ENCODE peak calls at places on chromosomes 2 and 18, in ten cellular contexts. F, B, H, S, W, L, N, Q, C and G are unnamed samples.

GRCh38 chr2:182077451-182078142 is 91.9 kb downstream of the PPP1R1C start:
- DNase-seq in S (peak; percentile 5), C (peak; percentile 10), F (no peak), L (peak; percentile 83), H (peak; percentile 18), W (no peak), N (no peak), Q (no peak), B (peak; percentile 2), G (no peak)

GRCh38 chr2:119641562-119642258 is 37.3 kb upstream of the TMEM177 start:
- DNase-seq in Q (peak; percentile 66), N (peak; percentile 71), H (peak; percentile 66), B (peak; percentile 64), C (peak; percentile 87), F (peak; percentile 75), S (peak; percentile 56), L (peak; percentile 79), W (peak; percentile 92), G (peak; percentile 82)

GRCh38 chr2:102074167-102074778 is 68.3 kb upstream of the IL1R1 start:
- DNase-seq in L (no peak), H (no peak), W (no peak), C (no peak), F (no peak), S (no peak), N (no peak), Q (no peak), B (no peak), G (no peak)

GRCh38 chr2:221446140-221446539 is 126.0 kb downstream of the EPHA4 start:
- DNase-seq in S (no peak), H (no peak), L (no peak), B (no peak), C (no peak), N (no peak), W (no peak), Q (no peak), F (no peak), G (no peak)

GRCh38 chr2:191202209-191202721 is 42.9 kb upstream of the MYO1B start:
- DNase-seq in S (no peak), H (no peak), C (no peak), F (no peak), N (no peak), W (no peak), Q (no peak), B (no peak), L (no peak), G (no peak)

GRCh38 chr2:44804406-44805235 is 136.9 kb upstream of the SIX3 start:
- DNase-seq in F (no peak), S (no peak), Q (no peak), H (no peak), C (no peak), W (no peak), L (no peak), B (no peak), N (no peak), G (no peak)

GRCh38 chr2:142875642-142876041 is 1.8 kb upstream of the KYNU start:
- DNase-seq in L (no peak), C (no peak), B (no peak), N (no peak), W (no peak), S (no peak), Q (no peak), F (no peak), H (no peak), G (no peak)

GRCh38 chr2:24793752-24794477 is 690 bp downstream of the CENPO start:
- DNase-seq in S (no peak), F (no peak), N (no peak), Q (no peak), W (no peak), H (no peak), L (peak; percentile 46), C (peak; percentile 37), B (no peak), G (no peak)

GRCh38 chr2:65232636-65233035 is 5.0 kb downstream of the ACTR2 start:
- DNase-seq in W (no peak), B (no peak), C (no peak), H (no peak), S (no peak), Q (no peak), N (no peak), L (no peak), F (no peak), G (no peak)

GRCh38 chr2:30115141-30115980 is 31.4 kb upstream of the YPEL5 start:
- DNase-seq in F (peak; percentile 84), L (peak; percentile 85), W (peak; percentile 78), H (peak; percentile 77), Q (peak; percentile 70), S (peak; percentile 27), B (peak; percentile 17), N (peak; percentile 73), C (peak; percentile 68), G (peak; percentile 80)

GRCh38 chr18:58223717-58224424 is 179.8 kb downstream of the NEDD4L start:
- DNase-seq in B (no peak), Q (peak; percentile 62), N (peak; percentile 74), F (no peak), S (no peak), C (peak; percentile 65), W (no peak), L (peak; percentile 46), H (peak; percentile 65), G (peak; percentile 76)

GRCh38 chr2:116490511-116491145 is 1323.9 kb upstream of the DDX18 start:
- DNase-seq in N (no peak), Q (no peak), C (no peak), F (no peak), W (no peak), H (no peak), S (no peak), B (no peak), L (no peak), G (no peak)

GRCh38 chr18:9877655-9878014 is 8.1 kb upstream of the TXNDC2 start:
- DNase-seq in N (no peak), C (no peak), L (no peak), F (no peak), Q (no peak), H (no peak), B (no peak), S (no peak), W (no peak), G (no peak)

GRCh38 chr2:226317970-226318369 is 481.6 kb downstream of the IRS1 start:
- DNase-seq in Q (no peak), S (no peak), H (no peak), F (no peak), L (no peak), C (no peak), N (no peak), B (no peak), W (no peak), G (no peak)

GRCh38 chr18:76710646-76711520 is 111.5 kb upstream of the ZNF236 start:
- DNase-seq in W (no peak), B (no peak), N (no peak), L (no peak), F (no peak), H (no peak), S (no peak), C (no peak), Q (no peak), G (no peak)

GRCh38 chr18:42114310-42114943 is 159.4 kb downstream of the PIK3C3 start:
- DNase-seq in C (peak; percentile 6), Q (peak; percentile 31), F (peak; percentile 50), H (peak; percentile 37), L (peak; percentile 87), N (peak; percentile 26), B (peak; percentile 43), S (peak; percentile 49), W (no peak), G (no peak)

GRCh38 chr2:234453216-234453615 is 43.7 kb downstream of the ARL4C start:
- DNase-seq in N (no peak), L (no peak), H (no peak), B (peak; percentile 47), S (no peak), Q (no peak), F (no peak), C (no peak), W (no peak), G (no peak)

GRCh38 chr2:9753276-9753600 is 90.0 kb upstream of the TAF1B start:
- DNase-seq in F (peak; percentile 81), H (peak; percentile 81), C (peak; percentile 88), L (no peak), B (peak; percentile 30), Q (peak; percentile 69), W (no peak), S (peak; percentile 55), N (no peak), G (peak; percentile 66)
- H3K4me1 ChIP-seq in F (no peaks in the 10 kb centered on the region), H (peaks cover 4% of the 10 kb centered on the region), C (peaks cover 48% of the 10 kb centered on the region), L (peaks cover 15% of the 10 kb centered on the region), B (peaks cover 29% of the 10 kb centered on the region), Q (peaks cover 28% of the 10 kb centered on the region), W (peaks cover 42% of the 10 kb centered on the region), S (peaks cover 49% of the 10 kb centered on the region), N (no peaks in the 10 kb centered on the region), G (peaks cover 26% of the 10 kb centered on the region)

DNA sequence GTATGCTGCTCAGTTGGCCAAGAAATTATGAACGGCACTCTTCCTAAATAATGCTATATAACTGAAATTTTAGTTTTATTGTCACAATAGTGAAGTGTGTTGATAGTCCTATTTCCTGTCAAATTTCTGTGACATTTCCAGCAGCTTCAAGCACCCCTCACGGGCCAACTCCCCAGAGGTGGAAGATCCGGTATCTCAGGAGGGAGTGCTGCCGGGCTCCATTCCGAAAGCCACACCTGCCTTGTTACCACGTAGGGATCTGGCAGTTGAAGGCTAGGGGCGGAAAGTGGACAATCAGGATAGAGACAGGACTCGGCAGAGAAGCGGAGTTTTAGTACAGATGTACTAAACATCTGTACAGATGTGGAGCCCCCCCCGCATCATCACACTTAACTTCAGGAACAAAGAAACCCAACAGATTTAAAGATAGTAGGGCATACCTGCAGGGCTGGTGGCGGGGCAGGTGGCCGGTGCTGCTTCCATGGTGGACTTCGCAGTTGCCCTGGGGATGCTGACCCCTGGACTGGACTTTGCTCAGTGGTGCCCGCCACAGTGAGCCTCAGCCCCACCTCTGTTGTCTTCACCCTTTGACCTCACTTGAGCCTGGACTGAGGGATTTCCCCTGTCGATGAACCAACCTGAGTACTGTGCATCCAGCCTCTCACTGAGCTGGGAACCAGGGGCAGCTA is 22.3 kb downstream of the ASAP2 start:
- DNase-seq in Q (no peak), S (no peak), W (no peak), H (no peak), C (no peak), L (no peak), F (no peak), B (no peak), N (no peak), G (no peak)
- H3K4me1 ChIP-seq in Q (peaks cover 93% of the 10 kb centered on the region), S (no peaks in the 10 kb centered on the region), W (peaks cover 15% of the 10 kb centered on the region), H (peaks cover 37% of the 10 kb centered on the region), C (peaks cover 49% of the 10 kb centered on the region), L (peaks cover 9% of the 10 kb centered on the region), F (peaks cover 4% of the 10 kb centered on the region), B (no peaks in the 10 kb centered on the region), N (peaks cover 7% of the 10 kb centered on the region), G (peaks cover 49% of the 10 kb centered on the region)

GRCh38 chr2:197208029-197208428 is 102.6 kb downstream of the ANKRD44 start:
- DNase-seq in L (no peak), N (no peak), W (no peak), F (no peak), C (no peak), Q (no peak), S (no peak), B (peak; percentile 34), H (no peak), G (no peak)
- H3K4me1 ChIP-seq in L (no peaks in the 10 kb centered on the region), N (peaks cover 27% of the 10 kb centered on the region), W (peaks cover 88% of the 10 kb centered on the region), F (peaks cover 12% of the 10 kb centered on the region), C (peaks cover 4% of the 10 kb centered on the region), Q (peaks cover 41% of the 10 kb centered on the region), S (peaks cover 98% of the 10 kb centered on the region), B (peaks cover 94% of the 10 kb centered on the region), H (peaks cover 13% of the 10 kb centered on the region), G (peaks cover 66% of the 10 kb centered on the region)

DNA sequence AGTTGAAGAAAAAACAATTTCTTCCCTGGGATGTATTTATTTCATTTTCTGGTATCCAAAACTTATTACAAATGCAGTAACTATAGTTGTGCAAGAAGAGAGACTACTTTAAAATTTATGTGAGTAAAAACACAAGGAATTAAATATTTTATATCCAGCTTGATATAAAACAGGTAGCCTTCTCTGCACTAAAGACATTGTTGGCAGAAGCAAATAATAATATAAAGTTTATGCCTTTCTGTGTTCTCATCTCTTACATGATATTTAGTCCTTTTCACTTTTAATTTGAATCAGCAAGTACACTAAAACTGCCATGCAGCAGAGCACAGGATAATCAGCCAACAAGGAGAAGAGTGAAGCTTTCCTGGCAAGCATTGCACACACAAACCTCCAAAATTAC is 352.7 kb downstream of the ARL6IP6 start:
- DNase-seq in F (no peak), H (no peak), C (no peak), W (no peak), N (no peak), Q (no peak), B (no peak), L (no peak), S (no peak), G (no peak)
- H3K4me1 ChIP-seq in F (no peaks in the 10 kb centered on the region), H (no peaks in the 10 kb centered on the region), C (no peaks in the 10 kb centered on the region), W (no peaks in the 10 kb centered on the region), N (no peaks in the 10 kb centered on the region), Q (no peaks in the 10 kb centered on the region), B (no peaks in the 10 kb centered on the region), L (no peaks in the 10 kb centered on the region), S (no peaks in the 10 kb centered on the region), G (no peaks in the 10 kb centered on the region)